ENCODE peak calls at places on chromosome 7, in four cellular contexts. E is PC-9, O is HAP-1, C is fibroblast of lung. W is an unnamed sample.

GRCh38 chr7:128890306-128891109 is 20.0 kb downstream of the KCP start:
- DNase-seq in C (no peak), O (no peak), E (peak; percentile 80), W (no peak)

GRCh38 chr7:104530243-104530642 is 201.8 kb downstream of the LHFPL3 start:
- DNase-seq in O (no peak), C (no peak), E (no peak), W (no peak)

GRCh38 chr7:66679633-66679980 is 50.9 kb downstream of the KCTD7 start:
- DNase-seq in E (no peak), C (no peak), O (no peak), W (no peak)

GRCh38 chr7:80967536-80968297 is 48.9 kb upstream of the SEMA3C start:
- DNase-seq in C (no peak), E (no peak), O (no peak), W (no peak)

GRCh38 chr7:26955516-26955915 is 91.1 kb upstream of the SKAP2 start:
- DNase-seq in E (no peak), C (no peak), O (no peak), W (no peak)

GRCh38 chr7:100472854-100473499 is 6.0 kb downstream of the TSC22D4 start:
- DNase-seq in C (no peak), O (no peak), E (no peak), W (no peak)

GRCh38 chr7:92255308-92255707 is 9.5 kb downstream of the ANKIB1 start:
- DNase-seq in O (no peak), E (peak; percentile 56), C (peak; percentile 91), W (no peak)

GRCh38 chr7:79529214-79529895 is 75.9 kb upstream of the MAGI2 start:
- DNase-seq in E (no peak), O (no peak), C (peak; percentile 1), W (no peak)

GRCh38 chr7:148763622-148764021 is 64.9 kb downstream of the CUL1 start:
- DNase-seq in C (peak; percentile 56), O (no peak), E (no peak), W (no peak)

GRCh38 chr7:131431289-131431688 is 103.6 kb downstream of the MKLN1 start:
- DNase-seq in C (peak; percentile 51), E (no peak), O (no peak), W (peak; percentile 32)

GRCh38 chr7:153934629-153935028 is 117.6 kb upstream of the DPP6 start:
- DNase-seq in C (no peak), O (no peak), E (no peak), W (no peak)

GRCh38 chr7:69632280-69632679 is 34.0 kb downstream of the AUTS2 start:
- DNase-seq in E (no peak), O (no peak), C (no peak), W (no peak)

GRCh38 chr7:149355390-149356048 is 93.5 kb downstream of the ZNF783 start:
- DNase-seq in E (peak; percentile 95), O (no peak), C (no peak), W (no peak)

GRCh38 chr7:30423793-30424505 is 54.6 kb downstream of the NOD1 start:
- DNase-seq in E (no peak), C (no peak), O (no peak), W (no peak)

GRCh38 chr7:36367561-36367889 is 22.1 kb upstream of the ANLN start:
- DNase-seq in O (no peak), C (no peak), E (no peak), W (no peak)

GRCh38 chr7:23404546-23405239 is 65.6 kb downstream of the IGF2BP3 start:
- DNase-seq in E (peak; percentile 33), O (no peak), C (no peak), W (no peak)

GRCh38 chr7:155764432-155764798 is 47.8 kb downstream of the SHH start:
- DNase-seq in O (no peak), C (no peak), E (no peak), W (no peak)

GRCh38 chr7:27640914-27641570 is 21.6 kb downstream of the HIBADH start:
- DNase-seq in E (peak; percentile 96), C (peak; percentile 82), O (no peak), W (peak; percentile 58)

GRCh38 chr7:9028012-9028411 is 594.6 kb downstream of the NXPH1 start:
- DNase-seq in O (no peak), E (no peak), C (no peak), W (no peak)

GRCh38 chr7:91280604-91281003 is 16.4 kb downstream of the FZD1 start:
- DNase-seq in C (no peak), O (no peak), E (no peak), W (no peak)

GRCh38 chr7:154167051-154167450 is 114.9 kb downstream of the DPP6 start:
- DNase-seq in E (no peak), C (no peak), O (no peak), W (no peak)

DNA sequence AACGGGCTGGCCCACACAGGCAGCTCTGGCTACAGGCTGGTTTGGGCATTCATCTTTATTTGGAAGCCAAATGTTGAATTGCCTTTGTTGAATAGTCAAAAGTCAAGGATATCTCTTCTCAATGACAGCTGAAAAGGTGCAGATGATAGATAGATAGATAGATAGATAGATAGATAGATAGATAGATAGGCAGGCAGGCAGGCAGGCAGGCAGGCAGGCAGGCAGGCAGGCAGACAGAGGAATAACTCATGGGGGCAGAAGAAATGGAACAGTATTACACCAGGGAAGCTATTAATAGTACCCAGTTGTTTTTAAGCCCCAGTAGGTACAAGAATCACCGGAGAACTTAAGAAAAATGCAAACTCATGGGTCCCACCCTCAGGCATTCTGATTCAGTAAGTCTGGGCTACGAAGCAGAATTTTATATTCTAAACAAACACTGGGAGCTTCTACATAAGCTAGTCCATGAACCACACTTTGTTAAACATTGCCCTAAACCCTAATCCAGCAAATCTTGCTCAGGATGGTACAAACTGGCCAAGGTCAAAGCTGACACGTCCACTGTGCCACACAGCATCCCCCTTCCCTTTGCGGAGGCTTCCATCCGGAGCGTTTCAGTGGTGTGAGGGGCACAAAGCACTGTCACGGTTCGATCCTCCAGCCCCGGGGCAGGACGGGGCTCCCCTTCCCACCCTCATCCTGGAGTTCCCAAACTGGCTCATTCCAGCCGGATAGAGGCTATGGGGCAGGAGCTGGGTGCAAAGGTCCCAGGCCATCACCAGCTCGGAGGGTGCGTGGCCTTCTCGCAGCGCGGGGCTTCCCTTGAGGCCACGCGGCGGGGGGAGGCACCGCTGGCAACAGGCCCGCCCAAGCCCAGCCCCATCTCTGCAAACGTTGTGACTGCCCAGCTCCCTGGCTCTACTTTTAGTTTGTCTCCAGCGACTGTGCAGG is 6.7 kb downstream of the PRKAG2 start:
- DNase-seq in C (no peak), O (no peak), E (no peak), W (peak; percentile 39)
- H3K4me1 ChIP-seq in C (no peaks in the 10 kb centered on the region), O (no peaks in the 10 kb centered on the region), E (peaks cover 5% of the 10 kb centered on the region), W (peaks cover 29% of the 10 kb centered on the region)

GRCh38 chr7:138125119-138125518 is 48.9 kb downstream of the AKR1D1 start:
- DNase-seq in O (no peak), C (no peak), E (no peak), W (no peak)
- H3K4me1 ChIP-seq in O (no peaks in the 10 kb centered on the region), C (no peaks in the 10 kb centered on the region), E (peaks cover 19% of the 10 kb centered on the region), W (no peaks in the 10 kb centered on the region)

DNA sequence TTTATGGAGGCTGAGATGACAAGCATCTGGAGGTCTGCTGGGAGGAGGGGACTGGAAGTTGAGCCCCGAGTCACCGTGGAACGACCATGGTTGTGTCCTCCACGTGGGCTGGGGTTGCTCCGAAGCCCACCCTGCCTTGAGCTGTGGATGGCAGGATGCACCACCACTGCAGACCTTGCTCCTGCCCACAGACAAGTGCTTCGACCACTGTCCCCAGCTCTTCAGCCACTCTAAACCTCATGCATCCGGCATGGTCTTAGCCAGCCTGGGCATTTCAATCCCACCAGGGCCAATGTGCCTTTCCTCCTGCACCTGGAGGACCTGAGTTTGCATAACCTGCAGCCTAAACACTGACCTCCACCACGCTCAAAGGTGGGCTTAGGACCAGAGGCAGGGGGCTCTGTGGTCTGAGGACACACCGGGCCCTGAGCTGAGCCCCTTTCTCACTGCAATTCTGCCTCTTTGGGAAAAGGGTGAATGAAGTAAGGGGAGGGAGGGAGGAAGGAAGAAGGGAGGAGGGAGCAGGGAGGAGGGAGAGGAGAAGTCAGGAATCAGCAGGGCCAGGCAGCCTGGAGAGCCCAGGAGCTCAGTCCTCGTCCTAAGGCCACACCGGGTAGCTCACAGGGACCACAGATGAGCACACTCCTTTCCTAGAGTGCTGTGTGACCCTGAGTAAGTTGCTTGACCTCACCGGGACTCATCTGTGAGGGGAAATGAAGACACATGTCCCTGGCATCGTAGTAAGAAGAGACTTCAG is 44.8 kb upstream of the DNAAF5 start:
- DNase-seq in C (no peak), O (no peak), E (no peak), W (no peak)
- H3K4me1 ChIP-seq in C (no peaks in the 10 kb centered on the region), O (no peaks in the 10 kb centered on the region), E (no peaks in the 10 kb centered on the region), W (no peaks in the 10 kb centered on the region)

GRCh38 chr7:108575156-108575555 is 5.5 kb downstream of the DNAJB9 start:
- DNase-seq in O (no peak), C (no peak), E (no peak), W (no peak)
- H3K4me1 ChIP-seq in O (no peaks in the 10 kb centered on the region), C (no peaks in the 10 kb centered on the region), E (peaks cover 11% of the 10 kb centered on the region), W (no peaks in the 10 kb centered on the region)

GRCh38 chr7:157273208-157274202 is 63.3 kb upstream of the DNAJB6 start:
- DNase-seq in O (peak; percentile 41), C (peak; percentile 71), E (peak; percentile 59), W (peak; percentile 55)

GRCh38 chr7:157278167-157278790 is 58.5 kb upstream of the DNAJB6 start:
- DNase-seq in E (no peak), C (no peak), O (no peak), W (no peak)

GRCh38 chr7:157276731-157277562 is 59.9 kb upstream of the DNAJB6 start:
- DNase-seq in E (no peak), C (no peak), O (no peak), W (no peak)

GRCh38 chr7:157274991-157275427 is 61.8 kb upstream of the DNAJB6 start:
- DNase-seq in C (no peak), O (no peak), E (no peak), W (no peak)

DNA sequence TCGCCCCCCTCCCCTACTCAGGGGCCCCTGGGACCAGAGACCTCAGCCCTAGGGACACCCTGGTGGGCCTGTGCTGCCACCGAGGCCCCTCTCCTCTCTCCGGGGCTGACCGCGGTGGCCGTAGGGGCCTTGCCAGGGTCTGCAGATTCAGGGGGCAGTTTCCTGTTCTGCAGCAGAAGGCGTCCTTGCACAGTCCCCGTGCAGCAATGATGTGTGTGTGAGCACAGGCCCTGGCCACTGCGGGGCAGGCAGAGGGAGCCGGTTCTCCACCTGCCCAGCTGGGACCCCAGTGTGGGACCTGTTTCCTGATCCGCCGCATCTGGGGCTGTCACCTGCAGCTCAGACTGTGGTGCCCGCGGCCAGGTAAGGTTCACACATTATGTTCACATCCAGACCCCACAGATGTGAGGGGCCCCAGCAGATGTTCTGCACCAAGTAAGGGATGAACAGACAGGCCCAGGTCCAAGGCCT is 60.7 kb upstream of the DNAJB6 start:
- DNase-seq in E (no peak), O (no peak), C (no peak), W (peak; percentile 58)
- H3K4me1 ChIP-seq in E (no peaks in the 10 kb centered on the region), O (peaks cover 4% of the 10 kb centered on the region), C (peaks cover 9% of the 10 kb centered on the region), W (peaks cover 13% of the 10 kb centered on the region)

DNA sequence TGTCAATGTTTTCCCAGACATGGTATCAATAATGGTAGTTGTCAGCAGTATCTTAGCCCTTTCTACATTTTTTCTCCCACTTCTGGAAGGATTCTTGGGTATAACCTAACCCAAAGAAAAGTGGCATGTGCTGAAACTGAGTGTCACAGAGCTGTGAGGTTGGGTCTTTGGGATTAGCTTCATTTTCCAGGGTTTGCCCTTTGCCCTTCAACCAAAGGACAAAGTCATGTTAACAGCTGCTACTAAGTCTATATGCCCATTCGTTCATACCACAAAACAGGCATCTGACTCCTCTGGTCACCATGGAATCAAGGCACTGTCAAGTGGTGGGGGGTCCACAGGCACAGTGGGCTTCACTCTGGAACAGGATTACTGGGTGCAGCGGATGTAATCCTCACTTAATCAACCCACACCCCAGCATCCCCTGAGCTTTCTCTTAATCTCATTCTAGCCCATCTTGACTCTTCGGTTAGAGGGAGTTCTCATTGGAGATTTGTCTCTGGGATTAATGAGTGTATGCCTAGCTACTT is 29.1 kb downstream of the CTAGE6 start:
- DNase-seq in E (no peak), O (no peak), C (no peak), W (no peak)
- H3K4me1 ChIP-seq in E (no peaks in the 10 kb centered on the region), O (no peaks in the 10 kb centered on the region), C (no peaks in the 10 kb centered on the region), W (no peaks in the 10 kb centered on the region)

W was measured in pancreas.